ENCODE peak calls at places on chromosomes 1 and 21, in four cellular contexts. I, T, Z and O are unnamed samples. For H3K9me3, the result is how much of the 10 kb centered on the place peaks cover.

GRCh38 chr1:183287191-183287675 is 101.2 kb downstream of the LAMC2 start:
- DNase-seq in I (no peak), T (peak), Z (no peak), O (no peak)

GRCh38 chr1:101379939-101380338 is 143.1 kb downstream of the S1PR1 start:
- DNase-seq in I (no peak), T (no peak), Z (no peak), O (no peak)

GRCh38 chr1:35180776-35181374 is 12.1 kb downstream of the SFPQ start:
- DNase-seq in I (no peak), T (no peak), Z (no peak), O (no peak)

GRCh38 chr1:93749894-93750301 is 68.3 kb upstream of the BCAR3 start:
- DNase-seq in I (peak), T (no peak), Z (no peak), O (no peak)

GRCh38 chr1:186503210-186503609 is 42.3 kb upstream of the PDC start:
- DNase-seq in I (no peak), T (no peak), Z (no peak), O (no peak)

GRCh38 chr1:15911927-15912326 is 64.0 kb downstream of the ZBTB17 start:
- DNase-seq in I (peak), T (no peak), Z (no peak), O (no peak)

GRCh38 chr1:31522556-31522845 is 53.8 kb upstream of the TINAGL1 start:
- DNase-seq in I (no peak), T (no peak), Z (no peak), O (no peak)

GRCh38 chr21:46486481-46487000 is 27.9 kb downstream of the DIP2A start:
- DNase-seq in I (no peak), T (no peak), Z (no peak), O (no peak)

GRCh38 chr1:84862810-84863251 is 30.2 kb downstream of the LPAR3 start:
- DNase-seq in I (no peak), T (no peak), Z (no peak), O (no peak)

GRCh38 chr1:106232128-106232527 is 824.3 kb upstream of the PRMT6 start:
- DNase-seq in I (no peak), T (no peak), Z (no peak), O (no peak)

GRCh38 chr1:183685112-183685713 is 32.1 kb upstream of the APOBEC4 start:
- DNase-seq in I (peak), T (no peak), Z (no peak), O (no peak)

DNA sequence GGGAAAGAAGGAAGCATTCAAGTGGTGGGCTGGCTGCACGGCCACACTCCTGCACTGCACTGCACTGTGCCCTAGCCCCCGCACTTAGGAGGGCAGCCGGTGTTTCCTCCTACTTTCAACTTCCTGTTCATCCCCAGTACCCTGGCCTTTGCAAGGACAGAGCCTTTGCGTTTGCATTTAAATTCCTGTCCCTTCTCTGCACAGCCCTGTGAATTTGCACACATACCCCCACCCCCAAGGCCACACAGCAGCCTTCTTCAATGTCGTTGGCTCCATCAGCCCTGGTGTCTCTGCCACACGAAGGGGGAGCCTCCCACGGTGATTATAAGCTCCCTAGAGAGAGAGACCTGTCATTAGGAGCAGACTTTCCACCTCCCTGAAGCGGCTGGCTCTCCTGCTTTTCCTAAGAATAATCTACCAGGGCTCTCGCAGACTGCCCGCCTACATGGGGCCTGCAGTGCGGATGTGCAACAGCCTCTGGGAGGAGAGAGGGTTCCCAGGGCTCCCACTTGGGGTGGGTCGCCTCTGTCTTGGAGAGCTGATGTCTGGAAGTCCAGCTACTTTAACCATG is 13.2 kb upstream of the SLC45A3 start:
- DNase-seq in I (no peak), T (no peak), Z (no peak), O (no peak)
- H3K9me3 ChIP-seq in I (under half), T (under half), Z (under half), O (under half)

GRCh38 chr1:238491265-238491664 is 600.5 kb upstream of the ZP4 start:
- DNase-seq in I (no peak), T (no peak), Z (no peak), O (no peak)
- H3K9me3 ChIP-seq in I (under half), T (under half), Z (under half), O (under half)

GRCh38 chr1:95703046-95703445 is 469.0 kb downstream of the RWDD3 start:
- DNase-seq in I (no peak), T (no peak), Z (no peak), O (no peak)
- H3K9me3 ChIP-seq in I (under half), T (under half), Z (under half), O (under half)

DNA sequence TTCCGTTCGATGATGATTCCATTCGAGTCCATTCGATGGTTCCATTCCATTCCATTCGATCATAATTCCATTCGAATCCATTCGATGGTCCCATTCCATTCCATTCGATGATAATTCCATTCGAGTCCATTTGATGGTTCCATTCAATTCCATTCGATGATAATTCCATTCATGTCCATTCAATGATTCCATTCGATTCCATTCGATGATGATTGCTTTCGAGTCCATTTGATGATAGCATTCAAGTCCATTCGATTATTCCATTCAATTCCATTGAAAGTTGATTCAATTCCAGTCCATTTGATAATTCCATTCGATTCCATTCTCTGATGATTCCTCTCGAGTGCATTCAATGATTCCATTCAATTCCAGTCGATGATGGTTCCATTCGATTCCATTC is 3895.3 kb downstream of the SRGAP2C start:
- DNase-seq in I (no peak), T (no peak), Z (no peak), O (no peak)
- H3K9me3 ChIP-seq in I (under half), T (under half), Z (under half), O (under half)

GRCh38 chr21:19541612-19542011 is 1138.0 kb upstream of the TMPRSS15 start:
- DNase-seq in I (no peak), T (no peak), Z (no peak), O (no peak)
- H3K9me3 ChIP-seq in I (under half), T (under half), Z (under half), O (under half)

GRCh38 chr1:152728986-152729385 is 21.0 kb downstream of the LCE4A start:
- DNase-seq in I (no peak), T (no peak), Z (no peak), O (no peak)

GRCh38 chr1:152725261-152725660 is 17.3 kb downstream of the LCE4A start:
- DNase-seq in I (no peak), T (no peak), Z (no peak), O (no peak)
- H3K9me3 ChIP-seq in I (under half), T (under half), Z (under half), O (under half)